ENCODE peak calls at places on chromosomes 16 and 17, in nine cellular contexts. W is NCI-H1092; X is activated T-helper 1 cell treated with Interleukin-2 at 50 U/mL for 16 hours; S is activated CD4-positive, alpha-beta T cell treated with anti-CD3 and anti-CD28 coated beads, Interleukin-2, amount 10 ng/mL, durations not matched to agents 7 days and 5 days; F is stomach; Z is A549; V is bronchial epithelial cell; C is T-helper 1 cell; L is brain pericyte. U is an unnamed sample.
A peak's percentile ranks its signal among the peaks of the same experiment; 100 is the strongest.

GRCh38 chr17:222172-222571 is 40.7 kb upstream of the DOC2B start:
- DNase-seq in Z (no peak), S (no peak), X (no peak), W (no peak), L (no peak), C (no peak), V (no peak), F (no peak), U (no peak)

GRCh38 chr17:82230627-82231311 is 1.9 kb downstream of the SLC16A3 start:
- DNase-seq in L (no peak), W (no peak), C (peak; percentile 56), X (peak; percentile 41), S (peak; percentile 62), F (peak; percentile 88), Z (peak; percentile 92), V (peak; percentile 30), U (no peak)

GRCh38 chr16:57185446-57185944 is 344 bp downstream of the PSME3IP1 start:
- DNase-seq in L (no peak), W (peak; percentile 24), S (peak; percentile 49), F (peak; percentile 53), X (peak; percentile 13), Z (peak; percentile 52), V (peak; percentile 72), C (no peak), U (peak; percentile 21)

GRCh38 chr17:81303385-81303784 is 8.3 kb upstream of the SLC38A10 start:
- DNase-seq in F (no peak), W (no peak), S (no peak), V (no peak), Z (no peak), L (no peak), C (no peak), X (no peak), U (no peak)

GRCh38 chr16:53745753-53746258 is 41.9 kb downstream of the FTO start:
- DNase-seq in L (no peak), C (no peak), X (no peak), F (no peak), W (no peak), S (no peak), V (peak; percentile 95), Z (peak; percentile 72), U (no peak)

GRCh38 chr16:1181715-1182671 is 29.1 kb downstream of the CACNA1H start:
- DNase-seq in L (peak; percentile 59), X (no peak), C (no peak), V (no peak), Z (peak; percentile 83), F (peak; percentile 60), S (no peak), W (no peak), U (no peak)

GRCh38 chr17:67467500-67468481 is 90.7 kb downstream of the PITPNC1 start:
- DNase-seq in W (no peak), F (no peak), S (no peak), X (no peak), Z (no peak), L (no peak), C (no peak), V (no peak), U (no peak)

GRCh38 chr17:77045441-77046041 is 95.2 kb upstream of the SEC14L1 start:
- DNase-seq in V (peak; percentile 90), S (no peak), L (no peak), W (no peak), F (no peak), X (no peak), Z (peak; percentile 40), C (no peak), U (no peak)

GRCh38 chr17:8189041-8189710 is 804 bp downstream of the BORCS6 start:
- DNase-seq in X (no peak), W (no peak), V (no peak), C (peak; percentile 23), Z (no peak), L (no peak), S (no peak), F (peak; percentile 43), U (no peak)

GRCh38 chr17:78726471-78727010 is 55.5 kb downstream of the CYTH1 start:
- DNase-seq in Z (no peak), V (no peak), X (no peak), L (no peak), F (no peak), S (no peak), W (no peak), C (no peak), U (no peak)

GRCh38 chr17:51748749-51749604 is 409.5 kb downstream of the CA10 start:
- DNase-seq in Z (no peak), S (no peak), F (no peak), L (no peak), C (no peak), V (peak; percentile 49), W (no peak), X (no peak), U (no peak)

GRCh38 chr16:88353232-88353631 is 29.5 kb upstream of the ZNF469 start:
- DNase-seq in F (no peak), S (no peak), Z (no peak), V (no peak), W (no peak), C (no peak), X (no peak), L (no peak), U (no peak)

GRCh38 chr17:68459030-68459376 is 1.7 kb upstream of the WIPI1 start:
- DNase-seq in S (no peak), W (no peak), V (no peak), X (no peak), Z (no peak), L (no peak), F (no peak), C (no peak), U (no peak)

GRCh38 chr16:67562918-67563707 is 787 bp downstream of the CTCF start:
- DNase-seq in V (peak; percentile 18), X (peak; percentile 52), C (peak; percentile 62), Z (peak; percentile 57), F (peak; percentile 65), L (no peak), W (peak; percentile 45), S (peak; percentile 51), U (peak; percentile 48)

GRCh38 chr16:49491736-49492089 is 118.1 kb downstream of the C16orf78 start:
- DNase-seq in X (no peak), L (no peak), F (no peak), W (no peak), V (peak; percentile 0), C (no peak), S (no peak), Z (peak; percentile 10), U (no peak)

GRCh38 chr17:8019665-8020064 is 17.2 kb downstream of the GUCY2D start:
- DNase-seq in X (no peak), S (no peak), Z (no peak), L (no peak), V (peak; percentile 91), C (no peak), W (no peak), F (peak; percentile 62), U (no peak)

GRCh38 chr17:41687828-41688640 is 651 bp upstream of the EIF1 start:
- DNase-seq in S (peak; percentile 73), W (peak; percentile 72), Z (peak; percentile 75), L (no peak), V (peak; percentile 61), F (peak; percentile 65), X (peak; percentile 53), C (peak; percentile 41), U (peak; percentile 57)

GRCh38 chr17:4953461-4953961 is 2.6 kb downstream of the ENO3 start:
- DNase-seq in V (no peak), C (no peak), X (no peak), S (no peak), Z (no peak), F (no peak), W (no peak), L (no peak), U (no peak)

GRCh38 chr16:10728035-10728462 is 15.6 kb upstream of the NUBP1 start:
- DNase-seq in Z (no peak), W (no peak), L (no peak), X (no peak), C (no peak), S (no peak), F (no peak), V (no peak), U (no peak)

GRCh38 chr17:2179615-2180295 is 123.8 kb downstream of the SMG6 start:
- DNase-seq in S (no peak), Z (no peak), F (peak; percentile 71), L (peak; percentile 97), X (no peak), W (peak; percentile 95), V (no peak), C (no peak), U (no peak)